ENCODE peak calls at places on chromosomes 2 and 18, in eight cellular contexts. One of them, this sample, is unnamed.

GRCh38 chr18:35526476-35527120 is 28.8 kb upstream of the INO80C start:
- DNase-seq in nephron progenitor cell: no peak
- DNase-seq in tibial artery: no peak
- DNase-seq in transverse colon: peak; percentile 18
- DNase-seq in heart right ventricle: no peak
- DNase-seq in cardiac muscle cell: peak; percentile 32
- DNase-seq in breast epithelium: no peak
- DNase-seq in coronary artery: no peak
- DNase-seq in this sample: no peak

GRCh38 chr2:71618327-71619113 is 165.2 kb downstream of the DYSF start:
- DNase-seq in nephron progenitor cell: no peak
- DNase-seq in tibial artery: peak; percentile 35
- DNase-seq in transverse colon: no peak
- DNase-seq in heart right ventricle: peak; percentile 8
- DNase-seq in cardiac muscle cell: peak; percentile 46
- DNase-seq in breast epithelium: no peak
- DNase-seq in coronary artery: peak; percentile 75
- DNase-seq in this sample: peak; percentile 54

GRCh38 chr2:159218389-159218788 is 68.1 kb downstream of the WDSUB1 start:
- DNase-seq in nephron progenitor cell: no peak
- DNase-seq in tibial artery: no peak
- DNase-seq in transverse colon: no peak
- DNase-seq in heart right ventricle: no peak
- DNase-seq in cardiac muscle cell: no peak
- DNase-seq in breast epithelium: no peak
- DNase-seq in coronary artery: no peak
- DNase-seq in this sample: no peak

GRCh38 chr2:290090-290722 is 2.3 kb upstream of the ALKAL2 start:
- DNase-seq in nephron progenitor cell: peak; percentile 73
- DNase-seq in tibial artery: peak; percentile 72
- DNase-seq in transverse colon: peak; percentile 74
- DNase-seq in heart right ventricle: peak; percentile 70
- DNase-seq in cardiac muscle cell: peak; percentile 79
- DNase-seq in breast epithelium: peak; percentile 76
- DNase-seq in coronary artery: peak; percentile 75
- DNase-seq in this sample: peak; percentile 80

GRCh38 chr2:176283268-176283667 is 14.0 kb downstream of the MTX2 start:
- DNase-seq in nephron progenitor cell: no peak
- DNase-seq in tibial artery: no peak
- DNase-seq in transverse colon: no peak
- DNase-seq in heart right ventricle: no peak
- DNase-seq in cardiac muscle cell: no peak
- DNase-seq in breast epithelium: no peak
- DNase-seq in coronary artery: no peak
- DNase-seq in this sample: no peak

GRCh38 chr2:33122726-33123125 is 176.0 kb downstream of the LTBP1 start:
- DNase-seq in nephron progenitor cell: no peak
- DNase-seq in tibial artery: no peak
- DNase-seq in transverse colon: no peak
- DNase-seq in heart right ventricle: no peak
- DNase-seq in cardiac muscle cell: no peak
- DNase-seq in breast epithelium: no peak
- DNase-seq in coronary artery: no peak
- DNase-seq in this sample: no peak

GRCh38 chr2:171260471-171261424 is 100.1 kb upstream of the TLK1 start:
- DNase-seq in nephron progenitor cell: no peak
- DNase-seq in tibial artery: no peak
- DNase-seq in transverse colon: no peak
- DNase-seq in heart right ventricle: no peak
- DNase-seq in cardiac muscle cell: no peak
- DNase-seq in breast epithelium: no peak
- DNase-seq in coronary artery: no peak
- DNase-seq in this sample: no peak

GRCh38 chr2:142980246-142981068 is 103.0 kb downstream of the KYNU start:
- DNase-seq in nephron progenitor cell: no peak
- DNase-seq in tibial artery: no peak
- DNase-seq in transverse colon: no peak
- DNase-seq in heart right ventricle: no peak
- DNase-seq in cardiac muscle cell: peak; percentile 40
- DNase-seq in breast epithelium: no peak
- DNase-seq in coronary artery: no peak
- DNase-seq in this sample: no peak

GRCh38 chr2:25757906-25758305 is 84.5 kb upstream of the DTNB start:
- DNase-seq in nephron progenitor cell: no peak
- DNase-seq in tibial artery: no peak
- DNase-seq in transverse colon: no peak
- DNase-seq in heart right ventricle: no peak
- DNase-seq in cardiac muscle cell: no peak
- DNase-seq in breast epithelium: no peak
- DNase-seq in coronary artery: no peak
- DNase-seq in this sample: no peak

GRCh38 chr18:56269958-56270357 is 368.4 kb downstream of the TXNL1 start:
- DNase-seq in nephron progenitor cell: no peak
- DNase-seq in tibial artery: no peak
- DNase-seq in transverse colon: no peak
- DNase-seq in heart right ventricle: no peak
- DNase-seq in cardiac muscle cell: no peak
- DNase-seq in breast epithelium: no peak
- DNase-seq in coronary artery: no peak
- DNase-seq in this sample: no peak

GRCh38 chr18:46169464-46169941 is 65.3 kb downstream of the HAUS1 start:
- DNase-seq in nephron progenitor cell: no peak
- DNase-seq in tibial artery: no peak
- DNase-seq in transverse colon: no peak
- DNase-seq in heart right ventricle: no peak
- DNase-seq in cardiac muscle cell: no peak
- DNase-seq in breast epithelium: no peak
- DNase-seq in coronary artery: no peak
- DNase-seq in this sample: no peak

GRCh38 chr2:54403512-54404238 is 52.5 kb upstream of the SPTBN1 start:
- DNase-seq in nephron progenitor cell: no peak
- DNase-seq in tibial artery: no peak
- DNase-seq in transverse colon: no peak
- DNase-seq in heart right ventricle: no peak
- DNase-seq in cardiac muscle cell: no peak
- DNase-seq in breast epithelium: no peak
- DNase-seq in coronary artery: no peak
- DNase-seq in this sample: no peak

GRCh38 chr2:240781471-240782220 is 38.4 kb downstream of the KIF1A start:
- DNase-seq in nephron progenitor cell: no peak
- DNase-seq in tibial artery: no peak
- DNase-seq in transverse colon: no peak
- DNase-seq in heart right ventricle: no peak
- DNase-seq in cardiac muscle cell: no peak
- DNase-seq in breast epithelium: no peak
- DNase-seq in coronary artery: no peak
- DNase-seq in this sample: no peak

GRCh38 chr2:106566050-106566449 is 78.9 kb downstream of the CD8B2 start:
- DNase-seq in nephron progenitor cell: no peak
- DNase-seq in tibial artery: peak; percentile 65
- DNase-seq in transverse colon: no peak
- DNase-seq in heart right ventricle: peak; percentile 51
- DNase-seq in cardiac muscle cell: no peak
- DNase-seq in breast epithelium: no peak
- DNase-seq in coronary artery: peak; percentile 74
- DNase-seq in this sample: no peak

GRCh38 chr18:69558088-69558487 is 157.4 kb downstream of the DOK6 start:
- DNase-seq in nephron progenitor cell: no peak
- DNase-seq in tibial artery: no peak
- DNase-seq in transverse colon: no peak
- DNase-seq in heart right ventricle: no peak
- DNase-seq in cardiac muscle cell: no peak
- DNase-seq in breast epithelium: no peak
- DNase-seq in coronary artery: no peak
- DNase-seq in this sample: no peak

GRCh38 chr2:138722316-138722715 is 57.9 kb downstream of the NXPH2 start:
- DNase-seq in nephron progenitor cell: no peak
- DNase-seq in tibial artery: peak; percentile 67
- DNase-seq in transverse colon: no peak
- DNase-seq in heart right ventricle: no peak
- DNase-seq in cardiac muscle cell: no peak
- DNase-seq in breast epithelium: peak; percentile 69
- DNase-seq in coronary artery: no peak
- DNase-seq in this sample: no peak

GRCh38 chr2:34353498-34354113 is 754.5 kb upstream of the FAM98A start:
- DNase-seq in nephron progenitor cell: no peak
- DNase-seq in tibial artery: no peak
- DNase-seq in transverse colon: no peak
- DNase-seq in heart right ventricle: no peak
- DNase-seq in cardiac muscle cell: no peak
- DNase-seq in breast epithelium: no peak
- DNase-seq in coronary artery: no peak
- DNase-seq in this sample: no peak

GRCh38 chr2:127314193-127314988 is 20.4 kb upstream of the ERCC3 start:
- DNase-seq in nephron progenitor cell: no peak
- DNase-seq in tibial artery: no peak
- DNase-seq in transverse colon: no peak
- DNase-seq in heart right ventricle: no peak
- DNase-seq in cardiac muscle cell: no peak
- DNase-seq in breast epithelium: no peak
- DNase-seq in coronary artery: no peak
- DNase-seq in this sample: no peak

GRCh38 chr18:34592961-34593382 is 117.1 kb upstream of the DTNA start:
- DNase-seq in nephron progenitor cell: peak; percentile 47
- DNase-seq in tibial artery: peak; percentile 39
- DNase-seq in transverse colon: peak; percentile 19
- DNase-seq in heart right ventricle: peak; percentile 58
- DNase-seq in cardiac muscle cell: peak; percentile 88
- DNase-seq in breast epithelium: peak; percentile 55
- DNase-seq in coronary artery: peak; percentile 85
- DNase-seq in this sample: no peak

GRCh38 chr2:224086226-224086911 is 47.3 kb upstream of the SERPINE2 start:
- DNase-seq in nephron progenitor cell: no peak
- DNase-seq in tibial artery: peak; percentile 72
- DNase-seq in transverse colon: no peak
- DNase-seq in heart right ventricle: no peak
- DNase-seq in cardiac muscle cell: no peak
- DNase-seq in breast epithelium: no peak
- DNase-seq in coronary artery: no peak
- DNase-seq in this sample: no peak

GRCh38 chr2:38107738-38108410 is 31.9 kb upstream of the CYP1B1 start:
- DNase-seq in nephron progenitor cell: no peak
- DNase-seq in tibial artery: no peak
- DNase-seq in transverse colon: no peak
- DNase-seq in heart right ventricle: no peak
- DNase-seq in cardiac muscle cell: no peak
- DNase-seq in breast epithelium: no peak
- DNase-seq in coronary artery: no peak
- DNase-seq in this sample: no peak

DNA sequence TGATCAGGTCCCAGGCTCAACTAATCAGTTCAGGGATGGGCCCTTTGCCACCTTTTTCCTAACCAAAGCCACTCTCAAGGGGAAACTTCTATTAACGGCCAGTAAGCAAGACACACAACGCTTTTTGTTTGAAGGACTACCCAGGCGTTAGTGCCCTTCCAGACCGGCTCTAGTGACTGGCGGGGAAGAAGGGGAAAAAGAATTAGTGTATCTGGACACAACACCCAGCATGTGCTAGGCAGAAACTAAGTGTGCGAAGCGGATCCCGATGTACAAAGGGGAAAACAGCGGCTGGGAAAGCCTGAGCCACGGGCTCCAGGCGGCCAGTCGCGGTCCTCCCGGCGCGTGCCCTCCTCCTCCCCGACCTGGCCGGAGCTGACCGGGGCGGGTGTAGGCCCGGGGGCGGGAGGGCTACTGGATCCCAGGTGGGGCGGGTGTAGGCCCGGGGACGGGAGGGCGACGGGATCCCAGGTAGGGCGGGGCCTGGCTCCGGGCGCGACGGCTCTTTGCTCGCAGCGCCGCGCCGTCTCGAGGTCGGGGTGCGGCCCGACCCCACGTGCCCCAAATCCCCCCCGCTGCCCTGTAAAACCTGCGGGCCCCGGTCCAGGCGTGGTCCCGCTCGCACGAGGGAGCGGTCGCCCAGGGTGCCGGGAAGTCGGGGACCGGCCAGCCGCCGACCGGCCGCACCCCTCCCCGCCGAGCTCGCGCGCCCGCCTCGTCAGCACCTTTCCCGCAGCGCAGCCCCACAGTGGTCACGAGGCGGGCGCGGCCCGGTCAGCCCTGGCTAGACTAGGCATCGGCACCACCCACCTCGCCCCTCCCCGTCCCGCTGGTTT is 48.8 kb downstream of the C2orf42 start:
- DNase-seq in nephron progenitor cell: peak; percentile 61
- DNase-seq in tibial artery: no peak
- DNase-seq in transverse colon: no peak
- DNase-seq in heart right ventricle: no peak
- DNase-seq in cardiac muscle cell: peak; percentile 67
- DNase-seq in breast epithelium: peak; percentile 78
- DNase-seq in coronary artery: peak; percentile 87
- DNase-seq in this sample: no peak
- TF ChIP-seq CTCF in nephron progenitor cell: no peak
- TF ChIP-seq CTCF in tibial artery: no peak
- TF ChIP-seq CTCF in transverse colon: no peak
- TF ChIP-seq CTCF in heart right ventricle: no peak
- TF ChIP-seq CTCF in cardiac muscle cell: no peak
- TF ChIP-seq CTCF in breast epithelium: no peak
- TF ChIP-seq CTCF in coronary artery: no peak
- TF ChIP-seq CTCF in this sample: no peak

DNA sequence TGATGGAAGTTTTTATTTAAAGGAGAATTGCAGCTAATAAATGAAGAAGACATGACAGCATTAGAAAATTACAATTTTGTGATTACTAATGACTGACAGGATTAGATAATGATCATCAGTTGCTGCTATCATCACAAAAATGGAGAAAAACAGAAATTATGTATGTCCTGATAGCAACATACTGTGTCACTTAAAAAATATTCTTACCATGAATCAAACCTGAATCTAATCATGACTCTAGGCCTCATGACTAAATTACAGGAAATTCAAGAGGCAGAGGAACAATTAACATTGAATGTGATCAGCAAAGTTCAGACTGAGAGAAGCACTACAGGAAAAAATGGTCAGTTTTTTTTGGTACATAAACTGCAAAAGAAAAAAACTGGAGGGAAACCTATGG is 147.8 kb downstream of the PMAIP1 start:
- DNase-seq in nephron progenitor cell: no peak
- DNase-seq in tibial artery: no peak
- DNase-seq in transverse colon: no peak
- DNase-seq in heart right ventricle: no peak
- DNase-seq in cardiac muscle cell: no peak
- DNase-seq in breast epithelium: no peak
- DNase-seq in coronary artery: no peak
- DNase-seq in this sample: no peak
- TF ChIP-seq CTCF in nephron progenitor cell: no peak
- TF ChIP-seq CTCF in tibial artery: no peak
- TF ChIP-seq CTCF in transverse colon: no peak
- TF ChIP-seq CTCF in heart right ventricle: no peak
- TF ChIP-seq CTCF in cardiac muscle cell: no peak
- TF ChIP-seq CTCF in breast epithelium: no peak
- TF ChIP-seq CTCF in coronary artery: no peak
- TF ChIP-seq CTCF in this sample: no peak

GRCh38 chr2:112582314-112582746 is 2.1 kb upstream of the CHCHD5 start:
- DNase-seq in nephron progenitor cell: peak; percentile 21
- DNase-seq in tibial artery: no peak
- DNase-seq in transverse colon: no peak
- DNase-seq in heart right ventricle: peak; percentile 24
- DNase-seq in cardiac muscle cell: peak; percentile 60
- DNase-seq in breast epithelium: no peak
- DNase-seq in coronary artery: no peak
- DNase-seq in this sample: no peak
- TF ChIP-seq CTCF in nephron progenitor cell: peak; percentile 62
- TF ChIP-seq CTCF in tibial artery: peak; percentile 65
- TF ChIP-seq CTCF in transverse colon: peak; percentile 62
- TF ChIP-seq CTCF in heart right ventricle: peak; percentile 66
- TF ChIP-seq CTCF in cardiac muscle cell: peak; percentile 52
- TF ChIP-seq CTCF in breast epithelium: peak; percentile 57
- TF ChIP-seq CTCF in coronary artery: peak; percentile 42
- TF ChIP-seq CTCF in this sample: peak; percentile 75

GRCh38 chr18:63951302-63951705 is 2.2 kb downstream of the HMSD start:
- DNase-seq in nephron progenitor cell: no peak
- DNase-seq in tibial artery: no peak
- DNase-seq in transverse colon: no peak
- DNase-seq in heart right ventricle: no peak
- DNase-seq in cardiac muscle cell: no peak
- DNase-seq in breast epithelium: no peak
- DNase-seq in coronary artery: no peak
- DNase-seq in this sample: no peak
- TF ChIP-seq CTCF in nephron progenitor cell: no peak
- TF ChIP-seq CTCF in tibial artery: no peak
- TF ChIP-seq CTCF in transverse colon: no peak
- TF ChIP-seq CTCF in heart right ventricle: no peak
- TF ChIP-seq CTCF in cardiac muscle cell: peak; percentile 23
- TF ChIP-seq CTCF in breast epithelium: no peak
- TF ChIP-seq CTCF in coronary artery: no peak
- TF ChIP-seq CTCF in this sample: no peak

This sample was measured in type B pancreatic cell.